ENCODE peak calls at places on chromosome 21, in seven cellular contexts. J, H, S, Y, I, K and X are unnamed samples.

GRCh38 chr21:32249551-32250280 is 29.1 kb downstream of the MIS18A start:
- DNase-seq in J (no peak), H (no peak), S (no peak), Y (no peak), I (no peak), K (no peak), X (no peak)

GRCh38 chr21:26835027-26835713 is 10.0 kb downstream of the ADAMTS1 start:
- DNase-seq in J (peak; percentile 71), H (peak; percentile 73), S (peak; percentile 29), Y (no peak), I (no peak), K (no peak), X (no peak)

GRCh38 chr21:15057290-15057689 is 7.5 kb downstream of the NRIP1 start:
- DNase-seq in J (no peak), H (no peak), S (no peak), Y (no peak), I (no peak), K (no peak), X (no peak)

GRCh38 chr21:27581168-27581567 is 614.3 kb upstream of the ADAMTS5 start:
- DNase-seq in J (peak; percentile 71), H (no peak), S (no peak), Y (no peak), I (no peak), K (no peak), X (no peak)

GRCh38 chr21:15254111-15254510 is 189.3 kb upstream of the NRIP1 start:
- DNase-seq in J (no peak), H (no peak), S (no peak), Y (no peak), I (no peak), K (no peak), X (no peak)

GRCh38 chr21:14862794-14863720 is 201.7 kb downstream of the NRIP1 start:
- DNase-seq in J (peak; percentile 49), H (no peak), S (no peak), Y (peak; percentile 17), I (no peak), K (no peak), X (no peak)

GRCh38 chr21:33039542-33039941 is 13.8 kb downstream of the OLIG2 start:
- DNase-seq in J (no peak), H (no peak), S (no peak), Y (no peak), I (no peak), K (no peak), X (no peak)

GRCh38 chr21:26849428-26850115 is 4.4 kb upstream of the ADAMTS1 start:
- DNase-seq in J (peak; percentile 74), H (no peak), S (no peak), Y (peak; percentile 37), I (no peak), K (no peak), X (no peak)

GRCh38 chr21:19198801-19199200 is 795.2 kb upstream of the TMPRSS15 start:
- DNase-seq in J (peak; percentile 35), H (no peak), S (no peak), Y (no peak), I (no peak), K (no peak), X (no peak)

GRCh38 chr21:20538039-20538658 is 460.1 kb upstream of the NCAM2 start:
- DNase-seq in J (no peak), H (no peak), S (no peak), Y (no peak), I (no peak), K (no peak), X (no peak)

GRCh38 chr21:29465528-29465927 is 166.8 kb downstream of the BACH1 start:
- DNase-seq in J (no peak), H (no peak), S (no peak), Y (no peak), I (no peak), K (no peak), X (no peak)

GRCh38 chr21:37225440-37225839 is 41.7 kb downstream of the VPS26C start:
- DNase-seq in J (no peak), H (no peak), S (no peak), Y (no peak), I (no peak), K (peak; percentile 13), X (no peak)

GRCh38 chr21:37227071-37228002 is 39.8 kb downstream of the VPS26C start:
- DNase-seq in J (no peak), H (no peak), S (no peak), Y (no peak), I (no peak), K (no peak), X (no peak)

GRCh38 chr21:37228003-37228400 is 39.1 kb downstream of the VPS26C start:
- DNase-seq in J (no peak), H (no peak), S (no peak), Y (no peak), I (no peak), K (no peak), X (no peak)

GRCh38 chr21:37224861-37225260 is 42.3 kb downstream of the VPS26C start:
- DNase-seq in J (no peak), H (peak; percentile 31), S (no peak), Y (no peak), I (no peak), K (no peak), X (no peak)

DNA sequence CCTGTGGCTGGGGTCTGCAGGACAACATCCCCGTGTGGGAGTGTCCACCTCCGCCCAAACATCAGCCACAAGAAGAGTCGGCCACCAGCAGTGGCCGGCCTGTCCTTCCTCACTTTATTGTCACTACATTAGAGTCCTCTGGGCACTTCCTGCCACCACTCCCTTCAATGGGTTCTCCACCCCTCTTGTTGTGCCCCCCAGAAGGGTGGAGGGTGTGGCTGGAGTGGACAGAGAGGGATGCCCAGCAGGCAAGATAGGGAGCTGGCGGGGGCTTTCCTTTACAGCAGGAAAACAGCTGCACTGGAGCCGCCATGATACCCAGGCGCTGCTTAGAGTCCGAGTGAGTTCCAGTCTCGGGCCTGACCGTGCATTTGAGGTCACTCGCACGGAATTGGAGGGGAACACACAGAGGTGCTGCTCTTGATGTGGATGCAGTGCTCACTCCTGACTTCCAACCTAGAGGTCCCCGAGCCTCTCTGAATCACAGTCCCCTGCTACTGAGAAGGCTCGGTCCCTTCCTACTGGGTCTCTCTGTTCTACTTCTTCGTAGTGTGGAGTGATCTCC is 40.7 kb downstream of the VPS26C start:
- DNase-seq in J (no peak), H (no peak), S (no peak), Y (no peak), I (no peak), K (no peak), X (no peak)
- H3K4me1 ChIP-seq in J (no peaks in the 10 kb centered on the region), H (no peaks in the 10 kb centered on the region), S (peaks cover 2% of the 10 kb centered on the region), Y (peaks cover 8% of the 10 kb centered on the region), I (no peaks in the 10 kb centered on the region), K (peaks cover 34% of the 10 kb centered on the region), X (no peaks in the 10 kb centered on the region)

GRCh38 chr21:45292399-45293213 is 4.9 kb upstream of the POFUT2 start:
- DNase-seq in J (peak; percentile 90), H (peak; percentile 94), S (peak; percentile 88), Y (peak; percentile 87), I (peak; percentile 83), K (peak; percentile 51), X (peak; percentile 72)

GRCh38 chr21:45291613-45292398 is 4.1 kb upstream of the POFUT2 start:
- DNase-seq in J (no peak), H (peak; percentile 69), S (no peak), Y (peak; percentile 60), I (no peak), K (no peak), X (no peak)

GRCh38 chr21:45294509-45295291 is 7.0 kb upstream of the POFUT2 start:
- DNase-seq in J (peak; percentile 92), H (peak; percentile 97), S (peak; percentile 90), Y (no peak), I (peak; percentile 78), K (no peak), X (no peak)

GRCh38 chr21:45293726-45294401 is 6.2 kb upstream of the POFUT2 start:
- DNase-seq in J (no peak), H (peak; percentile 73), S (no peak), Y (no peak), I (no peak), K (no peak), X (no peak)

GRCh38 chr21:45293214-45293725 is 5.6 kb upstream of the POFUT2 start:
- DNase-seq in J (peak; percentile 29), H (peak; percentile 80), S (no peak), Y (no peak), I (peak; percentile 28), K (no peak), X (no peak)
- H3K4me1 ChIP-seq in J (peaks cover 56% of the 10 kb centered on the region), H (peaks cover 26% of the 10 kb centered on the region), S (peaks cover 60% of the 10 kb centered on the region), Y (peaks cover 48% of the 10 kb centered on the region), I (no peaks in the 10 kb centered on the region), K (peaks cover 23% of the 10 kb centered on the region), X (peaks cover 12% of the 10 kb centered on the region)

GRCh38 chr21:34526236-34526617 is 14.2 kb upstream of the KCNE1 start:
- DNase-seq in J (peak; percentile 13), H (no peak), S (no peak), Y (no peak), I (no peak), K (no peak), X (no peak)

GRCh38 chr21:34524671-34525601 is 12.9 kb upstream of the KCNE1 start:
- DNase-seq in J (peak; percentile 30), H (peak; percentile 74), S (no peak), Y (no peak), I (no peak), K (no peak), X (no peak)

GRCh38 chr21:34530264-34530663 is 18.3 kb upstream of the KCNE1 start:
- DNase-seq in J (no peak), H (no peak), S (no peak), Y (no peak), I (no peak), K (no peak), X (no peak)

GRCh38 chr21:34528131-34528561 is 16.1 kb upstream of the KCNE1 start:
- DNase-seq in J (no peak), H (no peak), S (no peak), Y (no peak), I (no peak), K (no peak), X (no peak)

DNA sequence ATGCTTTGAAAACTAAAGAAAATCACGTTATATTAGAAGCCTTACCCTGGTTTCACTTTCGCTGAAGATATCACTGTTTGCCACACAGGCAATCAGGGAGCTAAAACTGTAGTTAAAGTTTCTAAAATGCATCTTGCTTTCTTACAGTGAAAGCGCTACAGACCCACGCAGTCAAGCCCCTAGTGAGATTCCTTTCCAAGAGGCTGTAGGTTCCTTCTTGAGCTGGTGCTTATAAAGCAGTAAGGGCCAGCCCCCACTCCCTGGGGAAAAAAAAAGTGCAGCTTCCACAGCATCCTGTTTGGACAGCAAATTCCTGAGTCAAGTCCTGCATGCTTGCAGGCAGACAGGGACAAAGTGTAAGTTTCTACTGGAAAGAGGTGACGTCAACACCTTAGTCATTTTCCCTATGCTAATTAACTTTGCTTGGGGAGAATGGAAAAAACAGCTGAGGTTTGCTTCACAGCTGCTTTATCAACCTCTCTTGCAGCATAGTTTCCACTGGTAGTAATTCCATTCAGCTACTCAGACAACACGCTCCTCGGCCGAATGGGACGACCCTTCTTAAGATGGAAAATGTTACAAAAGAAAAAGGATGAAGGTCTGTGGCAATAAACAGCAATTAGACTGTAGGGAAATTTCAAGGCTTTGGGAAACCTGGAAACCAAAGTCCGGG is 14.7 kb upstream of the KCNE1 start:
- DNase-seq in J (peak; percentile 97), H (peak; percentile 96), S (peak; percentile 86), Y (no peak), I (peak; percentile 78), K (no peak), X (peak; percentile 69)
- H3K4me1 ChIP-seq in J (peaks cover 24% of the 10 kb centered on the region), H (peaks cover 4% of the 10 kb centered on the region), S (peaks cover 56% of the 10 kb centered on the region), Y (no peaks in the 10 kb centered on the region), I (peaks cover 6% of the 10 kb centered on the region), K (no peaks in the 10 kb centered on the region), X (no peaks in the 10 kb centered on the region)

DNA sequence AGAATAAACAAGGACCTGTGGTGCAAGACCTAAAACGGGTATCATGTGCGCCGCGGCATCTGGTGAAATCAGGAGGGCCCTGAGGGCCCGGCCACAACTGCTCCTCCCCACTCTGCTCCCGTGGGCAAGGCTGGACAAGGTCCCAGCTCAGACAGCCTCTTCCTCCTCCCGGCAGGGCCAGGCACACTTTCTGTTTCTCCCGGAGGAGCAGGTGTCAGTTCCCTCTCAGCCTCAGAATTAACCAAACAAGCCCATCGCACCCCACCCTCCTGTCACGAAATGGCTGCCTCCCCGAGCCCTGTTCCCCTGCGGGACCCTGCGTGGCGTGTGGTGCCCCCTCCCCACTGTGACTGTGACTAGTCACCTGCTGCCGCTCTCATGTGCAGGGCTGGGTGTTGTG is 15.2 kb downstream of the PTTG1IP start:
- DNase-seq in J (no peak), H (no peak), S (no peak), Y (no peak), I (no peak), K (no peak), X (no peak)
- H3K4me1 ChIP-seq in J (no peaks in the 10 kb centered on the region), H (no peaks in the 10 kb centered on the region), S (peaks cover 31% of the 10 kb centered on the region), Y (peaks cover 55% of the 10 kb centered on the region), I (no peaks in the 10 kb centered on the region), K (peaks cover 20% of the 10 kb centered on the region), X (no peaks in the 10 kb centered on the region)